ENCODE peak calls at places on chromosomes 4 and X, in five cellular contexts. One of them, this sample, is unnamed.

GRCh38 chrX:133786382-133786781 is 199.0 kb downstream of the GPC3 start:
- DNase-seq in amygdala: no peak
- DNase-seq in ureter: no peak
- DNase-seq in COLO829: no peak
- DNase-seq in tibial nerve: no peak
- DNase-seq in this sample: no peak

GRCh38 chrX:78104447-78105176 is 564 bp downstream of the PGK1 start:
- DNase-seq in amygdala: no peak
- DNase-seq in ureter: peak
- DNase-seq in COLO829: peak
- DNase-seq in tibial nerve: peak
- DNase-seq in this sample: no peak

GRCh38 chr4:76872556-76872955 is 25.4 kb downstream of the SOWAHB start:
- DNase-seq in amygdala: no peak
- DNase-seq in ureter: no peak
- DNase-seq in COLO829: no peak
- DNase-seq in tibial nerve: no peak
- DNase-seq in this sample: no peak

GRCh38 chr4:148026022-148026421 is 294.1 kb downstream of the ARHGAP10 start:
- DNase-seq in amygdala: no peak
- DNase-seq in ureter: no peak
- DNase-seq in COLO829: no peak
- DNase-seq in tibial nerve: no peak
- DNase-seq in this sample: no peak

GRCh38 chr4:128159967-128160366 is 98.9 kb downstream of the LARP1B start:
- DNase-seq in amygdala: no peak
- DNase-seq in ureter: no peak
- DNase-seq in COLO829: no peak
- DNase-seq in tibial nerve: no peak
- DNase-seq in this sample: no peak

GRCh38 chr4:57303012-57303751 is 193.0 kb upstream of the IGFBP7 start:
- DNase-seq in amygdala: no peak
- DNase-seq in ureter: no peak
- DNase-seq in COLO829: no peak
- DNase-seq in tibial nerve: no peak
- DNase-seq in this sample: no peak

GRCh38 chr4:88792821-88793220 is 95.2 kb upstream of the NAP1L5 start:
- DNase-seq in amygdala: no peak
- DNase-seq in ureter: no peak
- DNase-seq in COLO829: no peak
- DNase-seq in tibial nerve: no peak
- DNase-seq in this sample: no peak

GRCh38 chrX:24343719-24344118 is 16.7 kb upstream of the SUPT20HL1 start:
- DNase-seq in amygdala: no peak
- DNase-seq in ureter: no peak
- DNase-seq in COLO829: no peak
- DNase-seq in tibial nerve: no peak
- DNase-seq in this sample: no peak

GRCh38 chrX:119398587-119398973 is 556 bp upstream of the SLC25A43 start:
- DNase-seq in amygdala: no peak
- DNase-seq in ureter: no peak
- DNase-seq in COLO829: no peak
- DNase-seq in tibial nerve: no peak
- DNase-seq in this sample: no peak

GRCh38 chrX:66163849-66164401 is at the start of gene HEPH:
- DNase-seq in amygdala: no peak
- DNase-seq in ureter: no peak
- DNase-seq in COLO829: no peak
- DNase-seq in tibial nerve: no peak
- DNase-seq in this sample: no peak

GRCh38 chr4:96354036-96354712 is 514.3 kb downstream of the PDHA2 start:
- DNase-seq in amygdala: no peak
- DNase-seq in ureter: no peak
- DNase-seq in COLO829: no peak
- DNase-seq in tibial nerve: no peak
- DNase-seq in this sample: no peak

GRCh38 chr4:20368926-20369325 is 117.2 kb downstream of the SLIT2 start:
- DNase-seq in amygdala: no peak
- DNase-seq in ureter: no peak
- DNase-seq in COLO829: no peak
- DNase-seq in tibial nerve: no peak
- DNase-seq in this sample: no peak

GRCh38 chr4:146134761-146135160 is 40.8 kb upstream of the LSM6 start:
- DNase-seq in amygdala: no peak
- DNase-seq in ureter: peak
- DNase-seq in COLO829: no peak
- DNase-seq in tibial nerve: peak
- DNase-seq in this sample: no peak

GRCh38 chrX:2243913-2244460 is 256.8 kb downstream of the DHRSX start:
- DNase-seq in amygdala: no peak
- DNase-seq in ureter: no peak
- DNase-seq in COLO829: no peak
- DNase-seq in tibial nerve: no peak
- DNase-seq in this sample: no peak

GRCh38 chrX:7972586-7972985 is 45.4 kb upstream of the PNPLA4 start:
- DNase-seq in amygdala: no peak
- DNase-seq in ureter: no peak
- DNase-seq in COLO829: no peak
- DNase-seq in tibial nerve: no peak
- DNase-seq in this sample: no peak

GRCh38 chr4:24033626-24034025 is 143.8 kb upstream of the PPARGC1A start:
- DNase-seq in amygdala: no peak
- DNase-seq in ureter: no peak
- DNase-seq in COLO829: no peak
- DNase-seq in tibial nerve: no peak
- DNase-seq in this sample: no peak

GRCh38 chr4:151045907-151046306 is 30.8 kb upstream of the LRBA start:
- DNase-seq in amygdala: no peak
- DNase-seq in ureter: no peak
- DNase-seq in COLO829: no peak
- DNase-seq in tibial nerve: no peak
- DNase-seq in this sample: peak

GRCh38 chr4:29653221-29653620 is 1066.9 kb upstream of the PCDH7 start:
- DNase-seq in amygdala: no peak
- DNase-seq in ureter: no peak
- DNase-seq in COLO829: no peak
- DNase-seq in tibial nerve: no peak
- DNase-seq in this sample: no peak

GRCh38 chr4:76689079-76689817 is 208.7 kb downstream of the SOWAHB start:
- DNase-seq in amygdala: no peak
- DNase-seq in ureter: no peak
- DNase-seq in COLO829: no peak
- DNase-seq in tibial nerve: peak
- DNase-seq in this sample: no peak

GRCh38 chrX:70485466-70485865 is 40.8 kb downstream of the DLG3 start:
- DNase-seq in amygdala: no peak
- DNase-seq in ureter: no peak
- DNase-seq in COLO829: no peak
- DNase-seq in tibial nerve: no peak
- DNase-seq in this sample: no peak

GRCh38 chrX:111376897-111377601 is 34.9 kb downstream of the DCX start:
- DNase-seq in amygdala: no peak
- DNase-seq in ureter: no peak
- DNase-seq in COLO829: no peak
- DNase-seq in tibial nerve: no peak
- DNase-seq in this sample: peak

GRCh38 chr4:17544205-17544604 is 29.2 kb downstream of the CLRN2 start:
- DNase-seq in amygdala: peak
- DNase-seq in ureter: no peak
- DNase-seq in COLO829: peak
- DNase-seq in tibial nerve: no peak
- DNase-seq in this sample: peak

GRCh38 chrX:55039471-55039870 is 8.7 kb upstream of the ALAS2 start:
- DNase-seq in amygdala: no peak
- DNase-seq in ureter: no peak
- DNase-seq in COLO829: no peak
- DNase-seq in tibial nerve: no peak
- DNase-seq in this sample: no peak

GRCh38 chr4:21012851-21013331 is 312.6 kb downstream of the PACRGL start:
- DNase-seq in amygdala: no peak
- DNase-seq in ureter: no peak
- DNase-seq in COLO829: no peak
- DNase-seq in tibial nerve: no peak
- DNase-seq in this sample: no peak

GRCh38 chrX:53481093-53481492 is 46.9 kb upstream of the HSD17B10 start:
- DNase-seq in amygdala: no peak
- DNase-seq in ureter: no peak
- DNase-seq in COLO829: no peak
- DNase-seq in tibial nerve: no peak
- DNase-seq in this sample: no peak

GRCh38 chrX:40897768-40898167 is 162.4 kb upstream of the MED14 start:
- DNase-seq in amygdala: no peak
- DNase-seq in ureter: no peak
- DNase-seq in COLO829: no peak
- DNase-seq in tibial nerve: no peak
- DNase-seq in this sample: no peak

GRCh38 chrX:136589966-136590365 is 58.0 kb downstream of the VGLL1 start:
- DNase-seq in amygdala: no peak
- DNase-seq in ureter: no peak
- DNase-seq in COLO829: peak
- DNase-seq in tibial nerve: no peak
- DNase-seq in this sample: no peak

GRCh38 chr4:115781528-115782146 is 668.2 kb upstream of the NDST4 start:
- DNase-seq in amygdala: no peak
- DNase-seq in ureter: no peak
- DNase-seq in COLO829: no peak
- DNase-seq in tibial nerve: no peak
- DNase-seq in this sample: no peak

GRCh38 chr4:106358899-106359298 is 9.7 kb downstream of the GIMD1 start:
- DNase-seq in amygdala: no peak
- DNase-seq in ureter: no peak
- DNase-seq in COLO829: no peak
- DNase-seq in tibial nerve: no peak
- DNase-seq in this sample: no peak

GRCh38 chr4:168654206-168655174 is 157.6 kb downstream of the PALLD start:
- DNase-seq in amygdala: no peak
- DNase-seq in ureter: no peak
- DNase-seq in COLO829: peak
- DNase-seq in tibial nerve: no peak
- DNase-seq in this sample: no peak

GRCh38 chr4:39714171-39714570 is 16.2 kb downstream of the UBE2K start:
- DNase-seq in amygdala: no peak
- DNase-seq in ureter: no peak
- DNase-seq in COLO829: no peak
- DNase-seq in tibial nerve: no peak
- DNase-seq in this sample: no peak